ENCODE peak calls at places on chromosome 4, in five cellular contexts. U is HFFc6, Z is hepatocyte, M is lower leg skin, R is A549. W is an unnamed sample.

GRCh38 chr4:70772929-70773555 is 51.3 kb downstream of the RUFY3 start:
- DNase-seq in M (no peak), U (no peak), R (no peak), Z (no peak), W (no peak)

GRCh38 chr4:159269143-159269542 is 166.3 kb downstream of the RAPGEF2 start:
- DNase-seq in M (no peak), Z (no peak), R (no peak), U (no peak), W (no peak)

GRCh38 chr4:175435437-175435836 is 376.6 kb downstream of the GPM6A start:
- DNase-seq in Z (no peak), U (no peak), M (no peak), R (no peak), W (no peak)

GRCh38 chr4:126404549-126404948 is 1089.8 kb downstream of the FAT4 start:
- DNase-seq in R (no peak), U (no peak), M (no peak), Z (no peak), W (peak; percentile 1)

GRCh38 chr4:90695411-90695810 is 568.2 kb downstream of the CCSER1 start:
- DNase-seq in U (no peak), M (no peak), R (no peak), Z (no peak), W (no peak)

GRCh38 chr4:124030038-124030638 is 633.5 kb downstream of the SPRY1 start:
- DNase-seq in U (no peak), R (no peak), Z (no peak), M (peak; percentile 79), W (no peak)

GRCh38 chr4:163167333-163167626 is 590 bp upstream of the NAF1 start:
- DNase-seq in M (no peak), Z (peak; percentile 20), U (no peak), R (peak; percentile 34), W (no peak)

GRCh38 chr4:160129439-160129838 is 1026.6 kb downstream of the RAPGEF2 start:
- DNase-seq in U (no peak), R (peak; percentile 27), Z (peak; percentile 31), M (no peak), W (peak; percentile 26)

GRCh38 chr4:78313754-78314120 is 237.8 kb upstream of the ANXA3 start:
- DNase-seq in U (no peak), R (no peak), M (no peak), Z (no peak), W (no peak)

GRCh38 chr4:67713531-67714247 is 12.7 kb upstream of the UBA6 start:
- DNase-seq in U (peak; percentile 53), M (no peak), Z (no peak), R (peak; percentile 45), W (peak; percentile 64)

GRCh38 chr4:106201373-106201772 is 114.6 kb downstream of the TBCK start:
- DNase-seq in U (peak; percentile 21), R (peak; percentile 5), Z (peak; percentile 29), M (no peak), W (peak; percentile 4)

GRCh38 chr4:101355767-101356702 is 8.7 kb upstream of the PPP3CA start:
- DNase-seq in M (no peak), U (peak; percentile 82), R (peak; percentile 81), Z (peak; percentile 60), W (peak; percentile 71)

GRCh38 chr4:71070015-71070414 is 76.6 kb downstream of the DCK start:
- DNase-seq in U (no peak), R (no peak), Z (no peak), M (no peak), W (no peak)

GRCh38 chr4:128385199-128385598 is 97.6 kb upstream of the PGRMC2 start:
- DNase-seq in R (no peak), Z (no peak), U (no peak), M (no peak), W (no peak)

GRCh38 chr4:158006973-158007372 is 165.9 kb downstream of the GASK1B start:
- DNase-seq in R (no peak), M (no peak), Z (no peak), U (no peak), W (no peak)

GRCh38 chr4:67928547-67928946 is 34.7 kb downstream of the TMPRSS11A start:
- DNase-seq in U (no peak), M (no peak), Z (no peak), R (peak; percentile 5), W (no peak)

GRCh38 chr4:186149872-186150271 is 41.5 kb upstream of the CYP4V2 start:
- DNase-seq in R (peak; percentile 53), U (no peak), Z (peak; percentile 52), M (peak; percentile 91), W (no peak)

GRCh38 chr4:85707591-85707990 is 232.6 kb downstream of the ARHGAP24 start:
- DNase-seq in U (no peak), M (no peak), R (no peak), Z (no peak), W (no peak)

GRCh38 chr4:131488772-131489171 is 1660.3 kb upstream of the PCDH10 start:
- DNase-seq in R (no peak), Z (no peak), M (no peak), U (no peak), W (no peak)

GRCh38 chr4:4575284-4576211 is 33.7 kb upstream of the STX18 start:
- DNase-seq in Z (peak; percentile 86), M (peak; percentile 89), R (peak; percentile 55), U (peak; percentile 8), W (peak; percentile 14)

GRCh38 chr4:105569014-105569850 is 16.8 kb downstream of the ARHGEF38 start:
- DNase-seq in R (no peak), Z (no peak), U (no peak), M (no peak), W (no peak)

GRCh38 chr4:153156263-153156662 is 48.0 kb upstream of the TRIM2 start:
- DNase-seq in U (no peak), R (no peak), Z (no peak), M (no peak), W (no peak)
- TF ChIP-seq CTCF in U (peak; percentile 23), R (no peak), Z (no peak), M (no peak), W (no peak)

GRCh38 chr4:142883433-142883832 is 37.3 kb upstream of the INPP4B start:
- DNase-seq in Z (peak; percentile 26), M (no peak), R (peak; percentile 5), U (no peak), W (no peak)
- TF ChIP-seq CTCF in Z (peak; percentile 54), M (no peak), R (no peak), U (peak; percentile 69), W (no peak)

DNA sequence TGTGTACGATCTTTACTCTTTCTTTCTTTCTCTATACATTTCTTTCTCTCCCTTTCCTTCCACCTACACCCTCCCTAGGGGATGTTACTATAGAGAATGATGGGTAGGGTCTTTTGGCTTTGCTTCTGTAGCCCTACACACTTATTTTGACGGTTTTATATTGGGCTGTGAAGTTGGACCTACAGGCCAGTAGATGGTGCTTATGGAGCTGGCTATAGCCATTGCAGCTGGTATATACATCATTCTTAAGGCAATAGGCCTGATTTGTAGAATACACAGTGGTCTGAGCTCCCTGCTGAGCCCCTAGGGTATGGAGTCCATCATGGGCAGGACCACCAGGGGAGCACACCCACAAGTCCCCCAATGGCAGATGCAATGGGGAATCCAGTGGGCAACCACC is 1869.7 kb downstream of the STIM2 start:
- DNase-seq in R (no peak), U (peak; percentile 17), Z (no peak), M (no peak), W (no peak)
- TF ChIP-seq CTCF in R (no peak), U (peak; percentile 64), Z (no peak), M (no peak), W (no peak)

GRCh38 chr4:2942037-2942531 is 21.1 kb downstream of the NOP14 start:
- DNase-seq in U (no peak), R (no peak), M (peak; percentile 59), Z (no peak), W (no peak)

GRCh38 chr4:2944882-2945526 is 18.2 kb downstream of the NOP14 start:
- DNase-seq in U (no peak), M (peak; percentile 71), Z (no peak), R (no peak), W (no peak)

GRCh38 chr4:2944091-2944482 is 19.1 kb downstream of the NOP14 start:
- DNase-seq in Z (no peak), U (no peak), R (no peak), M (peak; percentile 60), W (no peak)

GRCh38 chr4:2942532-2943363 is 20.5 kb downstream of the NOP14 start:
- DNase-seq in M (peak; percentile 88), U (no peak), R (no peak), Z (no peak), W (no peak)

DNA sequence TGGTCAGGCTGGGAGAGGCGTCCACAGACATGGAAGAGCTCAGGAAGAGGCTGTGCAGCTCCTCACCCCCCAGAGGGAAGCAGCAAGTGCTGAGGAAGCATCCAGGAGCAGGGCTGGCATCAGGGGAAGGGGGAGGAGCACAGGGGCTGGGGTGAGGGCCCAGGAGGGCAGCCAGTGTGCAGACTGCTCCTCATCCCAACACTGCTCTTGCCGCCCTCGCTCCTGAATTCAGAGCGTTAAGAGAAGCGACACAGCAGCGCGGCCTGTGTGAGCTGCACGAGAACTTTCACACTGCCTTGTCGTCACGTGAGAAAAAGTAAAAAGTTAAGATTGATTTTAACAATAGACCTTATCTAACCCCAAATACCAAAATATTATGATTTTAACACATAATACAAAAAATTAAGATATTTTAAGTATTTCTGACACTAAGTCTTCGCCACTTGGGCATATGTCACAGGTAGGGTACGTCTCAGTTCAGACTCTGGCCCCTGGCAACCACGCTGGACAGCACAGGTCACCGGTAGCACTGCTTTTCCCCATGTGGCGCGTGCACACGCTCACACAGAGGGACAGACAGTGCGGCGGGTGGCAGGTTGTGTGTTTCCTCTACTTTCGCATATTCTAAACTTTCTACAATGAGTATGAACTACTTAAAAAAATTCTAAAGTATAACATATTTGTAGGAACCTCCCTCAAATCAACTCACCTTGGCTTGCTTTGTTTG is 19.7 kb downstream of the NOP14 start:
- DNase-seq in U (no peak), M (peak; percentile 83), Z (no peak), R (no peak), W (no peak)
- TF ChIP-seq CTCF in U (no peak), M (no peak), Z (no peak), R (no peak), W (no peak)

DNA sequence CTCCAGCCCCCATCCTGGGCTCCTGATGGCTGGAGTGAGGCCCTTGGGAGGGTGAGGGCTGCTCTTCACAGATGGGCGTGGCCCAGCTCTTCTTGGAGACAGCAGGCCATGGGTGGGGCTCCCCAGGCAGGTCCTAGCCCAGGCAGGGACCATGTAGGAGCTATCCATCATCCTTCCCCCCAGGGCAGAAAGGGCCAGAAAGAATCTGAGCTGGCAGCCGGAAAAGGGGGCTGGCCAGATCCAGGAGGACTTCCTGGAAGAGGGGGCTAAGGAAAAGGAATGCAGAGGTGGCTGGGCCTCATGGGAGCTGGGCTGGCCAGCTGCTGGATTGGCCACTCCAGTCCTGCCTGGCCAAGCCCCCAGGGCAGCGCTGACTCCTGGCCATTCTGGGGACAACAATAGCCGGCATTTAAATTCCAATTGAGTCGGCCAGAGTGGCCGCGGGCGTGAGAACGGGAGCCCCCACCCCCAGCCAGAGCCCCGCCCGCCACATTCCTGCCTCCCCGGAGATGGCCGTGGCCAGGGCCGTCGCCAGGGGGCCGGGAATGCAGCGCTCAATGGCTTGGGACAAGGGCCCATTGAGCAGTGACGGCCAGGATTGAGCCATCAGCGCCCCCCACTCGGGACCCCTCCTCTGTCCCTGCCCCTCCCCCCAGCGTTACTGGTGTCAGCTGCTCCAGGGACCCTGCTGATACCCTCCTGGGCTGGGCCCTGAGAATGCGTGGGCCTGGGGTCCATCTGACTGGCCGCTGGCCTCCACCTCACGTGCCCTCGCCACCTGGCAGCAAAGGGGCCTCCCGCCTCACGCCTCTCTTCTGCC is 15.1 kb upstream of the FGFR3 start:
- DNase-seq in R (peak; percentile 63), M (no peak), Z (peak; percentile 62), U (peak; percentile 56), W (peak; percentile 67)
- TF ChIP-seq CTCF in R (no peak), M (no peak), Z (peak; percentile 12), U (peak; percentile 41), W (no peak)

GRCh38 chr4:134636332-134637055 is 434.9 kb upstream of the PABPC4L start:
- DNase-seq in R (no peak), M (no peak), U (no peak), Z (no peak), W (no peak)
- TF ChIP-seq CTCF in R (no peak), M (no peak), U (no peak), Z (no peak), W (no peak)

GRCh38 chr4:141375855-141376254 is 155.2 kb downstream of the ZNF330 start:
- DNase-seq in M (no peak), Z (peak; percentile 32), U (peak; percentile 92), R (peak; percentile 87), W (peak; percentile 93)
- TF ChIP-seq CTCF in M (no peak), Z (peak; percentile 8), U (peak; percentile 81), R (peak; percentile 52), W (peak; percentile 60)